ENCODE peak calls at places on chromosomes 5 and 9, in nine cellular contexts. W, U, Z, P, T, M, K, F and H are unnamed samples.
A peak's percentile ranks its signal among the peaks of the same experiment; 100 is the strongest.

GRCh38 chr9:124032247-124032646 is 20.7 kb downstream of the LHX2 start:
- DNase-seq in W (no peak), U (no peak), Z (no peak), P (no peak), T (no peak), M (no peak), K (peak; percentile 64), F (no peak), H (no peak)

GRCh38 chr5:137880313-137880712 is 8.9 kb upstream of the PKD2L2 start:
- DNase-seq in W (no peak), U (no peak), Z (no peak), P (no peak), T (no peak), M (no peak), K (no peak), F (no peak), H (peak; percentile 40)

GRCh38 chr5:116442095-116442534 is 132.5 kb downstream of the SEMA6A start:
- DNase-seq in W (no peak), U (no peak), Z (no peak), P (no peak), T (peak; percentile 53), M (no peak), K (no peak), F (peak; percentile 75), H (peak; percentile 32)

GRCh38 chr9:72292184-72292787 is 72.7 kb downstream of the ZFAND5 start:
- DNase-seq in W (no peak), U (no peak), Z (no peak), P (no peak), T (no peak), M (no peak), K (peak; percentile 22), F (peak; percentile 68), H (peak; percentile 55)

GRCh38 chr9:101716629-101717028 is 21.8 kb downstream of the GRIN3A start:
- DNase-seq in W (no peak), U (no peak), Z (no peak), P (no peak), T (no peak), M (no peak), K (no peak), F (no peak), H (no peak)

GRCh38 chr9:31847963-31848362 is 536.5 kb upstream of the ACO1 start:
- DNase-seq in W (no peak), U (no peak), Z (no peak), P (no peak), T (no peak), M (no peak), K (no peak), F (no peak), H (no peak)

GRCh38 chr9:37679649-37680402 is 29.1 kb downstream of the FRMPD1 start:
- DNase-seq in W (no peak), U (no peak), Z (no peak), P (no peak), T (no peak), M (no peak), K (no peak), F (no peak), H (no peak)

GRCh38 chr5:139811076-139811607 is 15.5 kb downstream of the PSD2 start:
- DNase-seq in W (no peak), U (no peak), Z (no peak), P (no peak), T (no peak), M (no peak), K (no peak), F (no peak), H (no peak)

GRCh38 chr5:169873642-169874041 is 106.7 kb downstream of the INSYN2B start:
- DNase-seq in W (no peak), U (no peak), Z (no peak), P (no peak), T (peak; percentile 51), M (no peak), K (no peak), F (peak; percentile 72), H (no peak)

GRCh38 chr9:83188272-83188671 is 125.3 kb upstream of the RASEF start:
- DNase-seq in W (no peak), U (no peak), Z (no peak), P (no peak), T (no peak), M (no peak), K (no peak), F (no peak), H (no peak)

GRCh38 chr5:64502181-64502580 is 3.6 kb upstream of the RGS7BP start:
- DNase-seq in W (no peak), U (no peak), Z (no peak), P (no peak), T (no peak), M (no peak), K (peak; percentile 6), F (no peak), H (no peak)

GRCh38 chr9:92097997-92098482 is 17.2 kb downstream of the SPTLC1 start:
- DNase-seq in W (peak; percentile 16), U (peak; percentile 91), Z (peak; percentile 38), P (no peak), T (peak; percentile 82), M (peak; percentile 57), K (no peak), F (peak; percentile 81), H (peak; percentile 68)

GRCh38 chr5:177370488-177371119 is 12.9 kb downstream of the RGS14 start:
- DNase-seq in W (peak; percentile 39), U (peak; percentile 91), Z (peak; percentile 62), P (peak; percentile 33), T (peak; percentile 76), M (peak; percentile 89), K (peak; percentile 96), F (peak; percentile 86), H (peak; percentile 71)

GRCh38 chr9:121651295-121652036 is at the start of gene DAB2IP:
- DNase-seq in W (no peak), U (peak; percentile 71), Z (no peak), P (no peak), T (peak; percentile 67), M (no peak), K (peak; percentile 89), F (peak; percentile 54), H (no peak)

GRCh38 chr5:71859515-71859914 is 140.4 kb downstream of the CARTPT start:
- DNase-seq in W (no peak), U (no peak), Z (no peak), P (no peak), T (no peak), M (no peak), K (no peak), F (no peak), H (no peak)

GRCh38 chr9:99253134-99253533 is 31.1 kb downstream of the SEC61B start:
- DNase-seq in W (no peak), U (no peak), Z (no peak), P (no peak), T (no peak), M (no peak), K (no peak), F (no peak), H (no peak)

GRCh38 chr5:36073595-36074216 is 7.0 kb upstream of the UGT3A2 start:
- DNase-seq in W (no peak), U (no peak), Z (no peak), P (no peak), T (no peak), M (no peak), K (peak; percentile 41), F (no peak), H (peak; percentile 10)

GRCh38 chr5:86880344-86880743 is 262.6 kb downstream of the COX7C start:
- DNase-seq in W (no peak), U (no peak), Z (no peak), P (no peak), T (no peak), M (no peak), K (peak; percentile 4), F (no peak), H (no peak)

GRCh38 chr5:72525816-72526215 is 18.6 kb upstream of the ZNF366 start:
- DNase-seq in W (peak; percentile 26), U (no peak), Z (no peak), P (no peak), T (no peak), M (no peak), K (no peak), F (peak; percentile 27), H (peak; percentile 44)

GRCh38 chr5:33565304-33565703 is 124.5 kb downstream of the TARS1 start:
- DNase-seq in W (no peak), U (peak; percentile 22), Z (no peak), P (no peak), T (peak; percentile 55), M (no peak), K (no peak), F (no peak), H (no peak)

GRCh38 chr9:106689089-106689488 is 173.9 kb upstream of the ZNF462 start:
- DNase-seq in W (no peak), U (no peak), Z (no peak), P (no peak), T (no peak), M (no peak), K (no peak), F (peak; percentile 35), H (no peak)

DNA sequence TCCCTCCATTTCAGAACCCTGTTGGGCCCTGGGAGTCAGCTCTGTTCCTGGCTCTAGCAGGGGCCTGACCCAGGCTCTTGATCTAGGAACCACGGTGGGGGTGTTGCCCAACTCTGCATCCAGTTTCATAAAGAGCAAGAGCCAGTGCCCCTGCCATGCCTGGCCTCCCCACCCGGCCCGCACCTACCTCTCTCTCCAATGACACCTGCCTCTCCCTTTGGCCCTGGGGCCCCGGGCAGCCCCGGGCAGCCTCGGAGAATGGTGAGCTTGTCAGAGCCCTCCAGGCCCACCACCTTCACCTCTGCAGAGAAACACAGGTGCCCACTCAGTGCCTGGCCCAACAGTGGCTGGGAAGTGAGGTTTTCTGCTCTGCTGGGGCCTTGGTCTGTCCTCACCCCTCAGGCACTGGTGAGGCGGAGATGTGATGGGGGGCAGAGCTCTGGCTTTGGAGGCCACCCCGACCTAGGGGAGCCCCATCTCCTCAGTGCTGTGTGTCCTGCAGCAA is 1.5 kb downstream of the FCN1 start:
- DNase-seq in W (no peak), U (peak; percentile 9), Z (no peak), P (no peak), T (no peak), M (no peak), K (no peak), F (no peak), H (no peak)
- TF ChIP-seq CTCF in W (no peak), U (no peak), Z (no peak), P (no peak), T (no peak), M (no peak), K (no peak), F (no peak), H (no peak)

GRCh38 chr5:171306785-171307591 is 2.1 kb upstream of the TLX3 start:
- DNase-seq in W (no peak), U (no peak), Z (no peak), P (no peak), T (no peak), M (no peak), K (no peak), F (no peak), H (no peak)
- H3K27me3 ChIP-seq in W (no peaks in the 10 kb centered on the region), U (peaks cover 59% of the 10 kb centered on the region), Z (peaks cover 22% of the 10 kb centered on the region), P (peaks cover 77% of the 10 kb centered on the region), T (peaks cover 79% of the 10 kb centered on the region), M (peaks cover 19% of the 10 kb centered on the region), K (peaks cover 100% of the 10 kb centered on the region), F (peaks cover 57% of the 10 kb centered on the region), H (peaks cover 92% of the 10 kb centered on the region)

GRCh38 chr5:146698651-146699050 is 179.9 kb downstream of the PPP2R2B start:
- DNase-seq in W (no peak), U (no peak), Z (no peak), P (no peak), T (no peak), M (no peak), K (no peak), F (no peak), H (no peak)
- H3K27ac ChIP-seq in W (no peak overlapping the region), U (no peak overlapping the region), Z (no peak overlapping the region), P (no peak overlapping the region), T (no peak overlapping the region), M (no peak overlapping the region), K (no peak overlapping the region), F (no peak overlapping the region), H (no peak overlapping the region)

GRCh38 chr9:127634698-127635097 is 22.6 kb downstream of the STXBP1 start:
- DNase-seq in W (no peak), U (no peak), Z (no peak), P (no peak), T (no peak), M (no peak), K (no peak), F (no peak), H (no peak)
- TF ChIP-seq CTCF in W (no peak), U (no peak), Z (no peak), P (no peak), T (no peak), M (no peak), K (no peak), F (no peak), H (peak; percentile 8)